ENCODE peak calls at places on chromosomes 11 and 22, in nine cellular contexts. One of them, this sample, is unnamed.

GRCh38 chr11:19988598-19988997 is 171.7 kb downstream of the DBX1 start:
- DNase-seq in effector memory CD4-positive, alpha-beta T cell: no peak
- DNase-seq in CD8-positive, alpha-beta T cell: no peak
- DNase-seq in stimulated activated CD4-positive, alpha-beta T cell treated with anti-CD3 and anti-CD28 coated beads, Interleukin-12 subunit alpha, Interleukin-12 subunit beta, amount 100 ng/mL, for 48 hours: no peak
- DNase-seq in heart left ventricle: peak; percentile 53
- DNase-seq in cardiac fibroblast: peak; percentile 91
- DNase-seq in endothelial cell: no peak
- DNase-seq in WTC11: peak; percentile 40
- DNase-seq in cerebellar nuclear complex: peak; percentile 64
- DNase-seq in this sample: peak; percentile 86

GRCh38 chr22:22948651-22949611 is 61.3 kb downstream of the IGLL5 start:
- DNase-seq in cerebellar nuclear complex: no peak
- DNase-seq in CD8-positive, alpha-beta T cell: no peak
- DNase-seq in endothelial cell: no peak
- DNase-seq in cardiac fibroblast: peak; percentile 35
- DNase-seq in heart left ventricle: no peak
- DNase-seq in stimulated activated CD4-positive, alpha-beta T cell treated with anti-CD3 and anti-CD28 coated beads, Interleukin-12 subunit alpha, Interleukin-12 subunit beta, amount 100 ng/mL, for 48 hours: no peak
- DNase-seq in WTC11: no peak
- DNase-seq in effector memory CD4-positive, alpha-beta T cell: no peak
- DNase-seq in this sample: no peak

GRCh38 chr22:37499006-37499707 is 13.0 kb upstream of the MFNG start:
- DNase-seq in WTC11: no peak
- DNase-seq in effector memory CD4-positive, alpha-beta T cell: no peak
- DNase-seq in endothelial cell: no peak
- DNase-seq in cerebellar nuclear complex: no peak
- DNase-seq in cardiac fibroblast: no peak
- DNase-seq in CD8-positive, alpha-beta T cell: no peak
- DNase-seq in stimulated activated CD4-positive, alpha-beta T cell treated with anti-CD3 and anti-CD28 coated beads, Interleukin-12 subunit alpha, Interleukin-12 subunit beta, amount 100 ng/mL, for 48 hours: no peak
- DNase-seq in heart left ventricle: no peak
- DNase-seq in this sample: no peak

GRCh38 chr11:68651208-68651984 is 32.9 kb upstream of the GAL start:
- DNase-seq in heart left ventricle: no peak
- DNase-seq in WTC11: no peak
- DNase-seq in stimulated activated CD4-positive, alpha-beta T cell treated with anti-CD3 and anti-CD28 coated beads, Interleukin-12 subunit alpha, Interleukin-12 subunit beta, amount 100 ng/mL, for 48 hours: no peak
- DNase-seq in CD8-positive, alpha-beta T cell: no peak
- DNase-seq in endothelial cell: no peak
- DNase-seq in cerebellar nuclear complex: no peak
- DNase-seq in effector memory CD4-positive, alpha-beta T cell: no peak
- DNase-seq in cardiac fibroblast: peak; percentile 27
- DNase-seq in this sample: no peak

GRCh38 chr11:124543554-124543953 is at the start of gene OR8B12:
- DNase-seq in CD8-positive, alpha-beta T cell: no peak
- DNase-seq in WTC11: no peak
- DNase-seq in cardiac fibroblast: no peak
- DNase-seq in cerebellar nuclear complex: no peak
- DNase-seq in effector memory CD4-positive, alpha-beta T cell: no peak
- DNase-seq in heart left ventricle: no peak
- DNase-seq in endothelial cell: no peak
- DNase-seq in stimulated activated CD4-positive, alpha-beta T cell treated with anti-CD3 and anti-CD28 coated beads, Interleukin-12 subunit alpha, Interleukin-12 subunit beta, amount 100 ng/mL, for 48 hours: no peak
- DNase-seq in this sample: no peak

GRCh38 chr11:113681711-113682410 is 24.2 kb downstream of the TMPRSS5 start:
- DNase-seq in CD8-positive, alpha-beta T cell: no peak
- DNase-seq in heart left ventricle: no peak
- DNase-seq in effector memory CD4-positive, alpha-beta T cell: no peak
- DNase-seq in cardiac fibroblast: no peak
- DNase-seq in endothelial cell: no peak
- DNase-seq in cerebellar nuclear complex: no peak
- DNase-seq in WTC11: no peak
- DNase-seq in stimulated activated CD4-positive, alpha-beta T cell treated with anti-CD3 and anti-CD28 coated beads, Interleukin-12 subunit alpha, Interleukin-12 subunit beta, amount 100 ng/mL, for 48 hours: no peak
- DNase-seq in this sample: no peak

GRCh38 chr11:6012055-6012668 is 5.4 kb upstream of the OR56A4 start:
- DNase-seq in cerebellar nuclear complex: no peak
- DNase-seq in stimulated activated CD4-positive, alpha-beta T cell treated with anti-CD3 and anti-CD28 coated beads, Interleukin-12 subunit alpha, Interleukin-12 subunit beta, amount 100 ng/mL, for 48 hours: no peak
- DNase-seq in heart left ventricle: no peak
- DNase-seq in CD8-positive, alpha-beta T cell: no peak
- DNase-seq in WTC11: no peak
- DNase-seq in endothelial cell: no peak
- DNase-seq in effector memory CD4-positive, alpha-beta T cell: no peak
- DNase-seq in cardiac fibroblast: no peak
- DNase-seq in this sample: no peak

GRCh38 chr22:39418696-39419095 is 19.1 kb downstream of the TAB1 start:
- DNase-seq in heart left ventricle: no peak
- DNase-seq in effector memory CD4-positive, alpha-beta T cell: no peak
- DNase-seq in WTC11: no peak
- DNase-seq in cardiac fibroblast: no peak
- DNase-seq in cerebellar nuclear complex: no peak
- DNase-seq in stimulated activated CD4-positive, alpha-beta T cell treated with anti-CD3 and anti-CD28 coated beads, Interleukin-12 subunit alpha, Interleukin-12 subunit beta, amount 100 ng/mL, for 48 hours: no peak
- DNase-seq in CD8-positive, alpha-beta T cell: no peak
- DNase-seq in endothelial cell: no peak
- DNase-seq in this sample: no peak

GRCh38 chr11:3942160-3942955 is 86.9 kb downstream of the STIM1 start:
- DNase-seq in CD8-positive, alpha-beta T cell: no peak
- DNase-seq in cardiac fibroblast: no peak
- DNase-seq in stimulated activated CD4-positive, alpha-beta T cell treated with anti-CD3 and anti-CD28 coated beads, Interleukin-12 subunit alpha, Interleukin-12 subunit beta, amount 100 ng/mL, for 48 hours: no peak
- DNase-seq in heart left ventricle: no peak
- DNase-seq in cerebellar nuclear complex: no peak
- DNase-seq in WTC11: no peak
- DNase-seq in effector memory CD4-positive, alpha-beta T cell: no peak
- DNase-seq in endothelial cell: no peak
- DNase-seq in this sample: no peak

GRCh38 chr22:27487600-27488450 is 313.7 kb downstream of the MN1 start:
- DNase-seq in heart left ventricle: no peak
- DNase-seq in effector memory CD4-positive, alpha-beta T cell: no peak
- DNase-seq in stimulated activated CD4-positive, alpha-beta T cell treated with anti-CD3 and anti-CD28 coated beads, Interleukin-12 subunit alpha, Interleukin-12 subunit beta, amount 100 ng/mL, for 48 hours: no peak
- DNase-seq in endothelial cell: no peak
- DNase-seq in cardiac fibroblast: peak; percentile 63
- DNase-seq in WTC11: no peak
- DNase-seq in cerebellar nuclear complex: no peak
- DNase-seq in CD8-positive, alpha-beta T cell: no peak
- DNase-seq in this sample: peak; percentile 9

GRCh38 chr11:60984616-60985015 is 13.1 kb downstream of the CD6 start:
- DNase-seq in stimulated activated CD4-positive, alpha-beta T cell treated with anti-CD3 and anti-CD28 coated beads, Interleukin-12 subunit alpha, Interleukin-12 subunit beta, amount 100 ng/mL, for 48 hours: no peak
- DNase-seq in effector memory CD4-positive, alpha-beta T cell: no peak
- DNase-seq in CD8-positive, alpha-beta T cell: no peak
- DNase-seq in heart left ventricle: no peak
- DNase-seq in cerebellar nuclear complex: no peak
- DNase-seq in endothelial cell: no peak
- DNase-seq in cardiac fibroblast: no peak
- DNase-seq in WTC11: no peak
- DNase-seq in this sample: no peak

GRCh38 chr11:1559103-1559951 is 12.7 kb downstream of the DUSP8 start:
- DNase-seq in CD8-positive, alpha-beta T cell: no peak
- DNase-seq in cerebellar nuclear complex: peak; percentile 91
- DNase-seq in effector memory CD4-positive, alpha-beta T cell: no peak
- DNase-seq in stimulated activated CD4-positive, alpha-beta T cell treated with anti-CD3 and anti-CD28 coated beads, Interleukin-12 subunit alpha, Interleukin-12 subunit beta, amount 100 ng/mL, for 48 hours: no peak
- DNase-seq in WTC11: peak; percentile 75
- DNase-seq in cardiac fibroblast: peak; percentile 38
- DNase-seq in heart left ventricle: peak; percentile 95
- DNase-seq in endothelial cell: no peak
- DNase-seq in this sample: peak; percentile 45

GRCh38 chr22:35914665-35915476 is 113.8 kb downstream of the RBFOX2 start:
- DNase-seq in CD8-positive, alpha-beta T cell: no peak
- DNase-seq in effector memory CD4-positive, alpha-beta T cell: no peak
- DNase-seq in endothelial cell: peak; percentile 55
- DNase-seq in stimulated activated CD4-positive, alpha-beta T cell treated with anti-CD3 and anti-CD28 coated beads, Interleukin-12 subunit alpha, Interleukin-12 subunit beta, amount 100 ng/mL, for 48 hours: no peak
- DNase-seq in cardiac fibroblast: peak; percentile 94
- DNase-seq in cerebellar nuclear complex: peak; percentile 61
- DNase-seq in heart left ventricle: peak; percentile 75
- DNase-seq in WTC11: peak; percentile 49
- DNase-seq in this sample: peak; percentile 85

GRCh38 chr11:41795004-41795403 is 335.6 kb upstream of the LRRC4C start:
- DNase-seq in cardiac fibroblast: no peak
- DNase-seq in effector memory CD4-positive, alpha-beta T cell: no peak
- DNase-seq in cerebellar nuclear complex: no peak
- DNase-seq in endothelial cell: no peak
- DNase-seq in stimulated activated CD4-positive, alpha-beta T cell treated with anti-CD3 and anti-CD28 coated beads, Interleukin-12 subunit alpha, Interleukin-12 subunit beta, amount 100 ng/mL, for 48 hours: no peak
- DNase-seq in heart left ventricle: no peak
- DNase-seq in CD8-positive, alpha-beta T cell: no peak
- DNase-seq in WTC11: no peak
- DNase-seq in this sample: no peak

GRCh38 chr22:35561796-35562526 is 21.3 kb downstream of the RASD2 start:
- DNase-seq in stimulated activated CD4-positive, alpha-beta T cell treated with anti-CD3 and anti-CD28 coated beads, Interleukin-12 subunit alpha, Interleukin-12 subunit beta, amount 100 ng/mL, for 48 hours: no peak
- DNase-seq in WTC11: peak; percentile 43
- DNase-seq in CD8-positive, alpha-beta T cell: no peak
- DNase-seq in endothelial cell: no peak
- DNase-seq in effector memory CD4-positive, alpha-beta T cell: no peak
- DNase-seq in cerebellar nuclear complex: no peak
- DNase-seq in cardiac fibroblast: peak; percentile 69
- DNase-seq in heart left ventricle: no peak
- DNase-seq in this sample: peak; percentile 25

GRCh38 chr22:24427500-24428164 is at the start of gene ADORA2A:
- DNase-seq in effector memory CD4-positive, alpha-beta T cell: peak; percentile 75
- DNase-seq in heart left ventricle: no peak
- DNase-seq in CD8-positive, alpha-beta T cell: peak; percentile 69
- DNase-seq in WTC11: no peak
- DNase-seq in cerebellar nuclear complex: no peak
- DNase-seq in endothelial cell: no peak
- DNase-seq in stimulated activated CD4-positive, alpha-beta T cell treated with anti-CD3 and anti-CD28 coated beads, Interleukin-12 subunit alpha, Interleukin-12 subunit beta, amount 100 ng/mL, for 48 hours: peak; percentile 74
- DNase-seq in cardiac fibroblast: no peak
- DNase-seq in this sample: no peak

This sample was measured in HFFc6.